ENCODE peak calls at places on chromosomes 16 and 17, in seven cellular contexts. One of them, this sample, is unnamed.
A peak's percentile ranks its signal among the peaks of the same experiment; 100 is the strongest.

GRCh38 chr17:67058036-67058435 is 13.7 kb downstream of the CACNG1 start:
- DNase-seq in psoas muscle: no peak
- DNase-seq in CD8-positive, alpha-beta T cell: no peak
- DNase-seq in A549: no peak
- DNase-seq in A673: no peak
- DNase-seq in left ventricle myocardium inferior: no peak
- DNase-seq in cardiac fibroblast: no peak
- DNase-seq in this sample: no peak

GRCh38 chr17:45227101-45227591 is 5.5 kb downstream of the FMNL1 start:
- DNase-seq in A673: no peak
- DNase-seq in left ventricle myocardium inferior: no peak
- DNase-seq in cardiac fibroblast: peak; percentile 36
- DNase-seq in A549: no peak
- DNase-seq in CD8-positive, alpha-beta T cell: no peak
- DNase-seq in psoas muscle: no peak
- DNase-seq in this sample: peak; percentile 55

GRCh38 chr17:42989726-42990652 is 8.2 kb upstream of the RPL27 start:
- DNase-seq in psoas muscle: no peak
- DNase-seq in left ventricle myocardium inferior: no peak
- DNase-seq in CD8-positive, alpha-beta T cell: no peak
- DNase-seq in cardiac fibroblast: peak; percentile 76
- DNase-seq in A673: no peak
- DNase-seq in A549: peak; percentile 64
- DNase-seq in this sample: no peak

GRCh38 chr17:76273923-76274558 is 8.9 kb downstream of the UBALD2 start:
- DNase-seq in A549: no peak
- DNase-seq in CD8-positive, alpha-beta T cell: no peak
- DNase-seq in A673: no peak
- DNase-seq in psoas muscle: no peak
- DNase-seq in left ventricle myocardium inferior: no peak
- DNase-seq in cardiac fibroblast: no peak
- DNase-seq in this sample: no peak

GRCh38 chr16:17313085-17313611 is 157.6 kb downstream of the XYLT1 start:
- DNase-seq in A673: no peak
- DNase-seq in CD8-positive, alpha-beta T cell: no peak
- DNase-seq in cardiac fibroblast: no peak
- DNase-seq in psoas muscle: peak; percentile 37
- DNase-seq in left ventricle myocardium inferior: no peak
- DNase-seq in A549: no peak
- DNase-seq in this sample: no peak

GRCh38 chr17:79213305-79213704 is 138.7 kb downstream of the ENGASE start:
- DNase-seq in A549: no peak
- DNase-seq in cardiac fibroblast: no peak
- DNase-seq in psoas muscle: no peak
- DNase-seq in left ventricle myocardium inferior: no peak
- DNase-seq in CD8-positive, alpha-beta T cell: no peak
- DNase-seq in A673: no peak
- DNase-seq in this sample: no peak

GRCh38 chr16:55526448-55526847 is 17.6 kb downstream of the LPCAT2 start:
- DNase-seq in A549: no peak
- DNase-seq in A673: no peak
- DNase-seq in psoas muscle: no peak
- DNase-seq in left ventricle myocardium inferior: no peak
- DNase-seq in CD8-positive, alpha-beta T cell: no peak
- DNase-seq in cardiac fibroblast: peak; percentile 85
- DNase-seq in this sample: no peak

GRCh38 chr17:39715375-39716072 is 14.8 kb downstream of the MIEN1 start:
- DNase-seq in A549: no peak
- DNase-seq in psoas muscle: no peak
- DNase-seq in CD8-positive, alpha-beta T cell: no peak
- DNase-seq in A673: no peak
- DNase-seq in cardiac fibroblast: no peak
- DNase-seq in left ventricle myocardium inferior: no peak
- DNase-seq in this sample: no peak

GRCh38 chr17:53996896-53997295 is 174.2 kb downstream of the KIF2B start:
- DNase-seq in A549: no peak
- DNase-seq in psoas muscle: no peak
- DNase-seq in CD8-positive, alpha-beta T cell: no peak
- DNase-seq in cardiac fibroblast: no peak
- DNase-seq in left ventricle myocardium inferior: no peak
- DNase-seq in A673: no peak
- DNase-seq in this sample: no peak

GRCh38 chr17:71084219-71084618 is 914.9 kb downstream of the KCNJ2 start:
- DNase-seq in psoas muscle: no peak
- DNase-seq in cardiac fibroblast: peak; percentile 74
- DNase-seq in A673: peak; percentile 40
- DNase-seq in left ventricle myocardium inferior: no peak
- DNase-seq in A549: peak; percentile 63
- DNase-seq in CD8-positive, alpha-beta T cell: no peak
- DNase-seq in this sample: no peak

GRCh38 chr16:27174798-27175197 is 28.5 kb upstream of the KDM8 start:
- DNase-seq in A673: no peak
- DNase-seq in CD8-positive, alpha-beta T cell: no peak
- DNase-seq in cardiac fibroblast: peak; percentile 48
- DNase-seq in psoas muscle: no peak
- DNase-seq in A549: peak; percentile 78
- DNase-seq in left ventricle myocardium inferior: no peak
- DNase-seq in this sample: no peak

GRCh38 chr16:89322381-89323119 is 105.0 kb downstream of the ZNF778 start:
- DNase-seq in A549: peak; percentile 60
- DNase-seq in cardiac fibroblast: peak; percentile 67
- DNase-seq in left ventricle myocardium inferior: no peak
- DNase-seq in psoas muscle: peak; percentile 86
- DNase-seq in A673: peak; percentile 91
- DNase-seq in CD8-positive, alpha-beta T cell: no peak
- DNase-seq in this sample: no peak

GRCh38 chr17:234163-235047 is 53.0 kb upstream of the DOC2B start:
- DNase-seq in psoas muscle: no peak
- DNase-seq in CD8-positive, alpha-beta T cell: no peak
- DNase-seq in A549: no peak
- DNase-seq in left ventricle myocardium inferior: peak; percentile 17
- DNase-seq in cardiac fibroblast: no peak
- DNase-seq in A673: no peak
- DNase-seq in this sample: no peak

GRCh38 chr16:27390157-27390556 is 11.8 kb upstream of the IL21R start:
- DNase-seq in left ventricle myocardium inferior: no peak
- DNase-seq in A673: no peak
- DNase-seq in psoas muscle: no peak
- DNase-seq in CD8-positive, alpha-beta T cell: no peak
- DNase-seq in A549: no peak
- DNase-seq in cardiac fibroblast: no peak
- DNase-seq in this sample: no peak

GRCh38 chr17:61139219-61139618 is 260.4 kb upstream of the TBX2 start:
- DNase-seq in psoas muscle: no peak
- DNase-seq in A673: no peak
- DNase-seq in cardiac fibroblast: peak; percentile 76
- DNase-seq in A549: no peak
- DNase-seq in CD8-positive, alpha-beta T cell: peak; percentile 39
- DNase-seq in left ventricle myocardium inferior: no peak
- DNase-seq in this sample: peak; percentile 17

GRCh38 chr16:8751481-8752311 is 45.7 kb downstream of the TMEM186 start:
- DNase-seq in CD8-positive, alpha-beta T cell: no peak
- DNase-seq in A549: peak; percentile 39
- DNase-seq in A673: peak; percentile 37
- DNase-seq in left ventricle myocardium inferior: no peak
- DNase-seq in psoas muscle: no peak
- DNase-seq in cardiac fibroblast: peak; percentile 66
- DNase-seq in this sample: no peak

GRCh38 chr16:56513972-56514371 is 5.9 kb downstream of the BBS2 start:
- DNase-seq in A549: peak; percentile 81
- DNase-seq in A673: peak; percentile 68
- DNase-seq in cardiac fibroblast: peak; percentile 79
- DNase-seq in left ventricle myocardium inferior: no peak
- DNase-seq in psoas muscle: no peak
- DNase-seq in CD8-positive, alpha-beta T cell: peak; percentile 14
- DNase-seq in this sample: no peak

GRCh38 chr16:14302031-14302398 is 230.9 kb downstream of the MRTFB start:
- DNase-seq in A673: no peak
- DNase-seq in cardiac fibroblast: peak; percentile 58
- DNase-seq in psoas muscle: peak; percentile 76
- DNase-seq in left ventricle myocardium inferior: peak; percentile 66
- DNase-seq in A549: peak; percentile 81
- DNase-seq in CD8-positive, alpha-beta T cell: no peak
- DNase-seq in this sample: no peak

GRCh38 chr17:17724307-17724921 is 43.2 kb downstream of the RAI1 start:
- DNase-seq in left ventricle myocardium inferior: no peak
- DNase-seq in CD8-positive, alpha-beta T cell: no peak
- DNase-seq in cardiac fibroblast: peak; percentile 55
- DNase-seq in A673: peak; percentile 54
- DNase-seq in A549: no peak
- DNase-seq in psoas muscle: no peak
- DNase-seq in this sample: peak; percentile 33

GRCh38 chr16:27427538-27427937 is 25.6 kb downstream of the IL21R start:
- DNase-seq in left ventricle myocardium inferior: no peak
- DNase-seq in A673: no peak
- DNase-seq in CD8-positive, alpha-beta T cell: no peak
- DNase-seq in cardiac fibroblast: no peak
- DNase-seq in A549: no peak
- DNase-seq in psoas muscle: no peak
- DNase-seq in this sample: peak; percentile 10

GRCh38 chr17:3693829-3694231 is 2.1 kb downstream of the P2RX5 start:
- DNase-seq in A673: no peak
- DNase-seq in CD8-positive, alpha-beta T cell: no peak
- DNase-seq in psoas muscle: no peak
- DNase-seq in cardiac fibroblast: no peak
- DNase-seq in left ventricle myocardium inferior: no peak
- DNase-seq in A549: no peak
- DNase-seq in this sample: peak; percentile 65

DNA sequence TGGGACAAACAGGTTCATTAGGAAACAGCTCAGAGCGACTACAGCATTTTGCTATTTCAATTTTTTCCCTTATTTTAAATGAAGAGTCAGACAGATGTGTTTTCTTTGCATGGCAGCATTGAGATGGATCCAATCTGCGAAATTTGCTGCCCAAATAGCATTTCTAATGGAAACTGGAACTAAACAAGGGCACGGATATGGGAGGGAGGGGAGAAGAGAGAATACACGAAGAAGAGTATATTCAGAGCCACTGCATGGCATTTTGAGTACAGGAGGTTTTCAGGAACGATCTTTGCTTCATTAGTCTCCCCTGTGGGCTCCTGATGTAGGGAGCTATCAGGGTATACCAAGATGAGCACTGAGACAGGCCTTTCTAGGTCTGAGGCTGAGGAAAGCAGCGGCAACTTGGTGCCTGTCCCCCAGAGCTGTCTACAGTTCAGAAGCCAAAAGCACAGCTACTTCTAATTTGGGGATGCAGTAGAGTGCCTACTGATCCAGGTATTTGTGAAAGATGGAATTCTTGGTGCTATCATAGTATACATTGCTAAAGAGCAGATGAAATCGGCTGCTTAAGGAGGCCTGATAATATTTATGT is 257.7 kb upstream of the PMFBP1 start:
- DNase-seq in A673: no peak
- DNase-seq in A549: no peak
- DNase-seq in cardiac fibroblast: no peak
- DNase-seq in CD8-positive, alpha-beta T cell: no peak
- DNase-seq in psoas muscle: no peak
- DNase-seq in left ventricle myocardium inferior: no peak
- DNase-seq in this sample: no peak
- TF ChIP-seq CTCF in A673: no peak
- TF ChIP-seq CTCF in A549: no peak
- TF ChIP-seq CTCF in cardiac fibroblast: no peak
- TF ChIP-seq CTCF in CD8-positive, alpha-beta T cell: no peak
- TF ChIP-seq CTCF in psoas muscle: no peak
- TF ChIP-seq CTCF in left ventricle myocardium inferior: no peak
- TF ChIP-seq CTCF in this sample: no peak

GRCh38 chr16:57949595-57950238 is 21.2 kb downstream of the CNGB1 start:
- DNase-seq in left ventricle myocardium inferior: no peak
- DNase-seq in psoas muscle: no peak
- DNase-seq in CD8-positive, alpha-beta T cell: no peak
- DNase-seq in A549: no peak
- DNase-seq in A673: no peak
- DNase-seq in cardiac fibroblast: peak; percentile 19
- DNase-seq in this sample: no peak
- TF ChIP-seq CTCF in left ventricle myocardium inferior: no peak
- TF ChIP-seq CTCF in psoas muscle: no peak
- TF ChIP-seq CTCF in CD8-positive, alpha-beta T cell: no peak
- TF ChIP-seq CTCF in A549: no peak
- TF ChIP-seq CTCF in A673: no peak
- TF ChIP-seq CTCF in cardiac fibroblast: no peak
- TF ChIP-seq CTCF in this sample: no peak

DNA sequence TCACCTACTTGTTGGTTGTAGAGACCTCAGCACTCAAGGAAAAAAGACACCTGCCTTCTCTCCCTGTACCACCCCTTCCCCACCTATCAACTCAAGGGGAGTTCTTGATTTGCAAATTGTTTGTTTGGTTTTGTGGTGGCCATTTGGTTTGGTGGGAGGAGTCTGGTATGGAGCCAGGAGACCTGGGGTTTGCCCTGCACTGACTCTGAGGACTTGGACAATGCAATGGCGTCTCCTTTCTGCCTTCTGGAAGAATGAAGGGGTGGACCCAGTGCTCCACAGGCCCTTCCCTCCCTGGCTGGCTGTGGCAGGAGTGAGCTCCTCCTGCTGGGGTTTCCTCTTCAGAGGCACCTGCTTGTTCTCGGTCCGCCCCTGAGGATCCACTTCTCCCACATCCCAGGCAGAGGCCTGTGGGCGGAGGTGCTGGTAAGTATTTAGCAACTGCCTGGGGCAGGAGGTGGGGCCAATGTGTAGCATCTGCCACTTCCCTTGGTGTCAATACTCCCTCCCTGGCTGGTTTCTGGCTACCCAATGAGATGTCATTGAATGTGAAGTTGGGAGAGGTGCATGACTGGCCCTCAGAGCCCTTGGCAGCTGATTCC is 164.5 kb downstream of the NTN1 start:
- DNase-seq in cardiac fibroblast: no peak
- DNase-seq in A673: no peak
- DNase-seq in left ventricle myocardium inferior: no peak
- DNase-seq in psoas muscle: no peak
- DNase-seq in A549: no peak
- DNase-seq in CD8-positive, alpha-beta T cell: no peak
- DNase-seq in this sample: no peak
- TF ChIP-seq CTCF in cardiac fibroblast: no peak
- TF ChIP-seq CTCF in A673: no peak
- TF ChIP-seq CTCF in left ventricle myocardium inferior: no peak
- TF ChIP-seq CTCF in psoas muscle: no peak
- TF ChIP-seq CTCF in A549: no peak
- TF ChIP-seq CTCF in CD8-positive, alpha-beta T cell: no peak
- TF ChIP-seq CTCF in this sample: no peak

DNA sequence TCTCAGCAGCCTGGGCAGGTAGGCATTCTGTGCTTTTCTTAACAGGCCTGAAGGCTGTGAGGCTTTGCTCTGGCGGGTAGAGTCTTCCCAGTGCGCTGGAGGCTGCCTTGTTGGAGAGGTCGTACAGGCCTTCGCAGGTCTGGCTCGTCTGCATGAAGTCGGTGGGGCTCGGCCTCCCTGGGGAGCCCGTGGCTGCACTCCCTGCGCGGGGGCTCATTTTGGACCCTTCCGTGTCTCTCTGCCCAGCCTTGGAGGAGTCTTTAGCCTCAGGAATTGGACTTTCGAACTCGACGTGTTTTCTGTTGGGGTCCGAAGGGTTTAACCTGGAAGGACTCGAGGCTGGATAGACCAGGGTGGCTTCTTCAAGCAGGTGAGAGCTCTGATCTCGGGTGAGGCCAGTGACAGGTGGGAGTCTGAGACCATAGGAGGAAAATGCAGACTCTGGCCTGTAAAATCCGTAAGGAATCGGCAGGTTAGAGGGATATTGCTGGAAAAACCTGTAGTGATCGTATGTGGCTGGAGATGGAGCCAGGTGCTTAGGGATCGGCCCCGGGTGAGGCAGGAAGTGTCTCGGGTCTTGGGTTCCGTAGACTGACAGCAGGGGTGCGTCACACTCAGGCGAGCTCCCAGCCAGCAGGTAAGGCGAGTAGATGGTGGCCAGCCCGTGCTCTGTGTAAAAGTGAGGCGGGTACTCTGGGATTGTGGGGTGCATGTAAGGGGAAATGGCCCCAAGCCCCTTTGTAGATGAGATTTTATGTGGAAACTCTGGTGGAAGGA is 8.6 kb downstream of the ZNF750 start:
- DNase-seq in psoas muscle: no peak
- DNase-seq in A549: no peak
- DNase-seq in CD8-positive, alpha-beta T cell: no peak
- DNase-seq in cardiac fibroblast: no peak
- DNase-seq in A673: no peak
- DNase-seq in left ventricle myocardium inferior: no peak
- DNase-seq in this sample: no peak
- TF ChIP-seq CTCF in psoas muscle: no peak
- TF ChIP-seq CTCF in A549: no peak
- TF ChIP-seq CTCF in CD8-positive, alpha-beta T cell: no peak
- TF ChIP-seq CTCF in cardiac fibroblast: no peak
- TF ChIP-seq CTCF in A673: no peak
- TF ChIP-seq CTCF in left ventricle myocardium inferior: no peak
- TF ChIP-seq CTCF in this sample: no peak